ENCODE peak calls at places on chromosome 21, in eight cellular contexts. One of them, this sample, is unnamed.

GRCh38 chr21:27649323-27649722 is 682.4 kb upstream of the ADAMTS5 start:
- DNase-seq in GM10248: no peak
- DNase-seq in fibroblast of lung: peak
- DNase-seq in CD8-positive, alpha-beta memory T cell: no peak
- DNase-seq in caudate nucleus: no peak
- DNase-seq in glutamatergic neuron: no peak
- DNase-seq in tibial nerve: no peak
- DNase-seq in AML-193: no peak
- DNase-seq in this sample: no peak

GRCh38 chr21:39461419-39461818 is 9.6 kb downstream of the SH3BGR start:
- DNase-seq in AML-193: no peak
- DNase-seq in GM10248: no peak
- DNase-seq in glutamatergic neuron: no peak
- DNase-seq in CD8-positive, alpha-beta memory T cell: no peak
- DNase-seq in caudate nucleus: no peak
- DNase-seq in tibial nerve: no peak
- DNase-seq in fibroblast of lung: no peak
- DNase-seq in this sample: no peak

GRCh38 chr21:45841033-45841432 is 140.5 kb upstream of the COL6A1 start:
- DNase-seq in AML-193: no peak
- DNase-seq in glutamatergic neuron: no peak
- DNase-seq in tibial nerve: no peak
- DNase-seq in caudate nucleus: no peak
- DNase-seq in GM10248: no peak
- DNase-seq in CD8-positive, alpha-beta memory T cell: no peak
- DNase-seq in fibroblast of lung: no peak
- DNase-seq in this sample: no peak

GRCh38 chr21:34833465-34833864 is 164.7 kb downstream of the CLIC6 start:
- DNase-seq in fibroblast of lung: no peak
- DNase-seq in CD8-positive, alpha-beta memory T cell: no peak
- DNase-seq in glutamatergic neuron: no peak
- DNase-seq in tibial nerve: no peak
- DNase-seq in caudate nucleus: no peak
- DNase-seq in GM10248: no peak
- DNase-seq in AML-193: no peak
- DNase-seq in this sample: no peak

GRCh38 chr21:29130234-29130993 is at the start of gene MAP3K7CL:
- DNase-seq in GM10248: no peak
- DNase-seq in AML-193: no peak
- DNase-seq in glutamatergic neuron: peak
- DNase-seq in caudate nucleus: no peak
- DNase-seq in fibroblast of lung: peak
- DNase-seq in tibial nerve: peak
- DNase-seq in CD8-positive, alpha-beta memory T cell: no peak
- DNase-seq in this sample: no peak

GRCh38 chr21:31870472-31870871 is 2.3 kb upstream of the HUNK start:
- DNase-seq in caudate nucleus: no peak
- DNase-seq in fibroblast of lung: no peak
- DNase-seq in tibial nerve: no peak
- DNase-seq in CD8-positive, alpha-beta memory T cell: no peak
- DNase-seq in glutamatergic neuron: no peak
- DNase-seq in AML-193: no peak
- DNase-seq in GM10248: no peak
- DNase-seq in this sample: no peak

GRCh38 chr21:41824466-41825207 is 54.5 kb downstream of the PRDM15 start:
- DNase-seq in GM10248: no peak
- DNase-seq in fibroblast of lung: no peak
- DNase-seq in caudate nucleus: no peak
- DNase-seq in CD8-positive, alpha-beta memory T cell: no peak
- DNase-seq in glutamatergic neuron: no peak
- DNase-seq in tibial nerve: no peak
- DNase-seq in AML-193: no peak
- DNase-seq in this sample: no peak

GRCh38 chr21:38804617-38805281 is 980 bp upstream of the ETS2 start:
- DNase-seq in GM10248: peak
- DNase-seq in caudate nucleus: peak
- DNase-seq in tibial nerve: peak
- DNase-seq in AML-193: peak
- DNase-seq in CD8-positive, alpha-beta memory T cell: no peak
- DNase-seq in glutamatergic neuron: peak
- DNase-seq in fibroblast of lung: peak
- DNase-seq in this sample: peak

GRCh38 chr21:31850886-31851285 is 21.9 kb upstream of the HUNK start:
- DNase-seq in AML-193: no peak
- DNase-seq in CD8-positive, alpha-beta memory T cell: no peak
- DNase-seq in tibial nerve: no peak
- DNase-seq in fibroblast of lung: no peak
- DNase-seq in glutamatergic neuron: no peak
- DNase-seq in GM10248: no peak
- DNase-seq in caudate nucleus: no peak
- DNase-seq in this sample: no peak

GRCh38 chr21:14119038-14119437 is 91.7 kb downstream of the LIPI start:
- DNase-seq in tibial nerve: no peak
- DNase-seq in caudate nucleus: no peak
- DNase-seq in AML-193: no peak
- DNase-seq in CD8-positive, alpha-beta memory T cell: no peak
- DNase-seq in glutamatergic neuron: no peak
- DNase-seq in fibroblast of lung: no peak
- DNase-seq in GM10248: no peak
- DNase-seq in this sample: no peak

GRCh38 chr21:40902993-40903392 is 56.0 kb upstream of the DSCAM start:
- DNase-seq in tibial nerve: no peak
- DNase-seq in fibroblast of lung: no peak
- DNase-seq in caudate nucleus: no peak
- DNase-seq in AML-193: no peak
- DNase-seq in glutamatergic neuron: no peak
- DNase-seq in CD8-positive, alpha-beta memory T cell: no peak
- DNase-seq in GM10248: no peak
- DNase-seq in this sample: no peak

GRCh38 chr21:29149771-29150425 is 19.5 kb downstream of the MAP3K7CL start:
- DNase-seq in AML-193: no peak
- DNase-seq in fibroblast of lung: peak
- DNase-seq in tibial nerve: no peak
- DNase-seq in glutamatergic neuron: no peak
- DNase-seq in CD8-positive, alpha-beta memory T cell: no peak
- DNase-seq in caudate nucleus: no peak
- DNase-seq in GM10248: no peak
- DNase-seq in this sample: no peak

GRCh38 chr21:15978158-15978805 is 248.5 kb downstream of the USP25 start:
- DNase-seq in fibroblast of lung: no peak
- DNase-seq in GM10248: no peak
- DNase-seq in CD8-positive, alpha-beta memory T cell: no peak
- DNase-seq in AML-193: no peak
- DNase-seq in tibial nerve: no peak
- DNase-seq in glutamatergic neuron: no peak
- DNase-seq in caudate nucleus: no peak
- DNase-seq in this sample: no peak

GRCh38 chr21:44819283-44820243 is 1.7 kb upstream of the SUMO3 start:
- DNase-seq in tibial nerve: no peak
- DNase-seq in CD8-positive, alpha-beta memory T cell: no peak
- DNase-seq in GM10248: no peak
- DNase-seq in caudate nucleus: no peak
- DNase-seq in AML-193: no peak
- DNase-seq in fibroblast of lung: no peak
- DNase-seq in glutamatergic neuron: no peak
- DNase-seq in this sample: no peak

GRCh38 chr21:45559216-45560105 is 17.2 kb upstream of the SLC19A1 start:
- DNase-seq in AML-193: no peak
- DNase-seq in glutamatergic neuron: no peak
- DNase-seq in caudate nucleus: no peak
- DNase-seq in fibroblast of lung: no peak
- DNase-seq in tibial nerve: no peak
- DNase-seq in CD8-positive, alpha-beta memory T cell: no peak
- DNase-seq in GM10248: no peak
- DNase-seq in this sample: no peak

GRCh38 chr21:46159390-46159789 is 4.0 kb upstream of the FTCD start:
- DNase-seq in caudate nucleus: no peak
- DNase-seq in CD8-positive, alpha-beta memory T cell: no peak
- DNase-seq in AML-193: no peak
- DNase-seq in GM10248: no peak
- DNase-seq in glutamatergic neuron: no peak
- DNase-seq in tibial nerve: no peak
- DNase-seq in fibroblast of lung: no peak
- DNase-seq in this sample: no peak

GRCh38 chr21:23130308-23130707 is 2132.1 kb downstream of the NCAM2 start:
- DNase-seq in GM10248: no peak
- DNase-seq in AML-193: no peak
- DNase-seq in caudate nucleus: no peak
- DNase-seq in glutamatergic neuron: no peak
- DNase-seq in fibroblast of lung: no peak
- DNase-seq in CD8-positive, alpha-beta memory T cell: no peak
- DNase-seq in tibial nerve: no peak
- DNase-seq in this sample: no peak

GRCh38 chr21:27108228-27108627 is 141.3 kb upstream of the ADAMTS5 start:
- DNase-seq in fibroblast of lung: peak
- DNase-seq in GM10248: no peak
- DNase-seq in tibial nerve: no peak
- DNase-seq in AML-193: no peak
- DNase-seq in CD8-positive, alpha-beta memory T cell: no peak
- DNase-seq in glutamatergic neuron: no peak
- DNase-seq in caudate nucleus: no peak
- DNase-seq in this sample: no peak

GRCh38 chr21:34640858-34641257 is 25.9 kb upstream of the RCAN1 start:
- DNase-seq in CD8-positive, alpha-beta memory T cell: no peak
- DNase-seq in fibroblast of lung: peak
- DNase-seq in AML-193: no peak
- DNase-seq in caudate nucleus: no peak
- DNase-seq in GM10248: no peak
- DNase-seq in tibial nerve: no peak
- DNase-seq in glutamatergic neuron: no peak
- DNase-seq in this sample: no peak

GRCh38 chr21:43767980-43768867 is 7.9 kb downstream of the CSTB start:
- DNase-seq in fibroblast of lung: peak
- DNase-seq in AML-193: no peak
- DNase-seq in CD8-positive, alpha-beta memory T cell: no peak
- DNase-seq in tibial nerve: peak
- DNase-seq in caudate nucleus: no peak
- DNase-seq in GM10248: no peak
- DNase-seq in glutamatergic neuron: no peak
- DNase-seq in this sample: no peak

GRCh38 chr21:16624468-16625102 is 888.3 kb upstream of the CXADR start:
- DNase-seq in CD8-positive, alpha-beta memory T cell: no peak
- DNase-seq in AML-193: no peak
- DNase-seq in glutamatergic neuron: peak
- DNase-seq in GM10248: no peak
- DNase-seq in tibial nerve: no peak
- DNase-seq in caudate nucleus: no peak
- DNase-seq in fibroblast of lung: no peak
- DNase-seq in this sample: no peak

GRCh38 chr21:44084496-44085241 is 22.5 kb upstream of the PWP2 start:
- DNase-seq in CD8-positive, alpha-beta memory T cell: peak
- DNase-seq in tibial nerve: no peak
- DNase-seq in fibroblast of lung: no peak
- DNase-seq in GM10248: no peak
- DNase-seq in glutamatergic neuron: no peak
- DNase-seq in AML-193: no peak
- DNase-seq in caudate nucleus: no peak
- DNase-seq in this sample: no peak

GRCh38 chr21:33894736-33895288 is 20.8 kb downstream of the ATP5PO start:
- DNase-seq in CD8-positive, alpha-beta memory T cell: peak
- DNase-seq in glutamatergic neuron: peak
- DNase-seq in caudate nucleus: peak
- DNase-seq in GM10248: peak
- DNase-seq in AML-193: peak
- DNase-seq in fibroblast of lung: peak
- DNase-seq in tibial nerve: peak
- DNase-seq in this sample: peak

GRCh38 chr21:35850029-35850428 is 210.3 kb downstream of the SETD4 start:
- DNase-seq in fibroblast of lung: peak
- DNase-seq in caudate nucleus: no peak
- DNase-seq in GM10248: no peak
- DNase-seq in CD8-positive, alpha-beta memory T cell: no peak
- DNase-seq in tibial nerve: peak
- DNase-seq in glutamatergic neuron: no peak
- DNase-seq in AML-193: no peak
- DNase-seq in this sample: no peak